ENCODE peak calls at places on chromosome 7, in four cellular contexts. P is GM12878, R is WTC11, U is K562. Z is an unnamed sample.

GRCh38 chr7:91517408-91517807 is 253.2 kb downstream of the FZD1 start:
- DNase-seq in P (no peak), R (no peak), U (no peak), Z (no peak)

GRCh38 chr7:43038229-43038628 is 74.2 kb upstream of the HECW1 start:
- DNase-seq in P (no peak), R (no peak), U (no peak), Z (no peak)

GRCh38 chr7:778968-779451 is 51.9 kb upstream of the PRKAR1B start:
- DNase-seq in P (no peak), R (no peak), U (no peak), Z (no peak)

GRCh38 chr7:15651693-15652092 is 34.8 kb downstream of the MEOX2 start:
- DNase-seq in P (no peak), R (no peak), U (no peak), Z (no peak)

GRCh38 chr7:106968160-106968559 is 76.3 kb upstream of the PRKAR2B start:
- DNase-seq in P (no peak), R (peak), U (no peak), Z (no peak)

GRCh38 chr7:34622771-34623250 is 35.2 kb upstream of the NPSR1 start:
- DNase-seq in P (no peak), R (no peak), U (no peak), Z (no peak)

GRCh38 chr7:18421297-18422004 is 74.1 kb upstream of the HDAC9 start:
- DNase-seq in P (no peak), R (no peak), U (no peak), Z (no peak)

GRCh38 chr7:75555736-75556135 is 63.6 kb downstream of the SPDYE5 start:
- DNase-seq in P (no peak), R (no peak), U (no peak), Z (no peak)

GRCh38 chr7:132141109-132141508 is 435.2 kb downstream of the PLXNA4 start:
- DNase-seq in P (no peak), R (no peak), U (no peak), Z (no peak)

GRCh38 chr7:52911795-52912194 is 123.6 kb upstream of the POM121L12 start:
- DNase-seq in P (no peak), R (no peak), U (no peak), Z (no peak)

GRCh38 chr7:148385009-148385682 is 205.4 kb upstream of the C7orf33 start:
- DNase-seq in P (no peak), R (no peak), U (no peak), Z (no peak)
- TF ChIP-seq CREM in P (no peak), R (no peak), U (no peak), Z (no peak)

GRCh38 chr7:127819975-127820778 is 168.2 kb downstream of the SND1 start:
- DNase-seq in P (peak), R (no peak), U (peak), Z (peak)
- TF ChIP-seq MAX in P (no peak), R (no peak), U (no peak), Z (peak)

GRCh38 chr7:134562136-134562535 is 13.2 kb downstream of the AKR1B15 start:
- DNase-seq in P (no peak), R (no peak), U (no peak), Z (no peak)
- TF ChIP-seq CREM in P (no peak), R (no peak), U (no peak), Z (no peak)

GRCh38 chr7:97145068-97145467 is 27.6 kb downstream of the SDHAF3 start:
- DNase-seq in P (no peak), R (no peak), U (no peak), Z (peak)
- TF ChIP-seq MAX in P (no peak), R (no peak), U (no peak), Z (no peak)

GRCh38 chr7:108234981-108235450 is 104.9 kb upstream of the LAMB4 start:
- DNase-seq in P (no peak), R (no peak), U (no peak), Z (no peak)
- TF ChIP-seq CREM in P (no peak), R (no peak), U (no peak), Z (peak)

DNA sequence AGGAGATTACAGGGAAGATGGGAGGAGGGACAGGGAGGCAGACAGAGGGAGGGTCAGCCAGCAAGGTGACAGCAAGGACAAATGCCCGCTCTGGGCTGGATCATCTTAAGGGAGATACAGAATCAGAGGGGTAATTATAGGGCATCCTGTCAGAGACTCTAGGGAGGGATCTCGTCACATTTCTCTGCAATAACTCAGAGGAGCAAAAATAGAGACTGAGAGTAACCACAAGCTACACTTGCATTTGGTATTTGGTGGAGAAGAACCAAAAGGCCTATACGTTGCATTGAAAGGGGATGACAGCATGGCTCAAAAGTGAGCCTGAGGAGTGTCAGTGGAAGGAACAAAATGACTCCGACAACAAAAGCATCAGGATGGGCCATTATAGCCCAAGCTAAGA is 430.3 kb upstream of the VSTM2A start:
- DNase-seq in P (no peak), R (no peak), U (no peak), Z (no peak)
- TF ChIP-seq MAX in P (no peak), R (no peak), U (no peak), Z (no peak)

GRCh38 chr7:8131694-8132605 is 130.0 kb downstream of the ICA1 start:
- DNase-seq in P (peak), R (no peak), U (peak), Z (no peak)
- TF ChIP-seq CREM in P (peak), R (no peak), U (peak), Z (no peak)

GRCh38 chr7:157336383-157337315 is at the start of gene DNAJB6:
- DNase-seq in P (peak), R (peak), U (peak), Z (peak)
- TF ChIP-seq MAX in P (peak), R (peak), U (peak), Z (no peak)

GRCh38 chr7:27111753-27112277 is 9.3 kb upstream of the HOXA2 start:
- DNase-seq in P (no peak), R (no peak), U (no peak), Z (no peak)
- TF ChIP-seq CREM in P (no peak), R (no peak), U (no peak), Z (no peak)